ENCODE peak calls at places on chromosomes 12 and 14, in four cellular contexts. One of them, this sample, is unnamed.

GRCh38 chr12:52032431-52032796 is 18.8 kb upstream of the NR4A1 start:
- DNase-seq in AG04449: no peak
- DNase-seq in Caco-2: no peak
- DNase-seq in foreskin fibroblast: peak
- DNase-seq in this sample: peak

GRCh38 chr14:28756896-28757570 is 9.6 kb upstream of the FOXG1 start:
- DNase-seq in AG04449: no peak
- DNase-seq in Caco-2: peak
- DNase-seq in foreskin fibroblast: peak
- DNase-seq in this sample: peak

GRCh38 chr14:35708072-35708471 is 101.0 kb downstream of the RALGAPA1 start:
- DNase-seq in AG04449: peak
- DNase-seq in Caco-2: no peak
- DNase-seq in foreskin fibroblast: no peak
- DNase-seq in this sample: no peak

GRCh38 chr12:94100254-94100653 is 48.1 kb upstream of the PLXNC1 start:
- DNase-seq in AG04449: no peak
- DNase-seq in Caco-2: no peak
- DNase-seq in foreskin fibroblast: no peak
- DNase-seq in this sample: peak

GRCh38 chr12:66679441-66680069 is 679 bp upstream of the GRIP1 start:
- DNase-seq in AG04449: no peak
- DNase-seq in Caco-2: no peak
- DNase-seq in foreskin fibroblast: no peak
- DNase-seq in this sample: no peak

GRCh38 chr14:104794641-104795467 is 694 bp downstream of the AKT1 start:
- DNase-seq in AG04449: no peak
- DNase-seq in Caco-2: peak
- DNase-seq in foreskin fibroblast: no peak
- DNase-seq in this sample: no peak

GRCh38 chr12:114311966-114312365 is 94.0 kb downstream of the TBX5 start:
- DNase-seq in AG04449: no peak
- DNase-seq in Caco-2: no peak
- DNase-seq in foreskin fibroblast: peak
- DNase-seq in this sample: no peak

GRCh38 chr14:74085047-74085637 is 386 bp downstream of the LIN52 start:
- DNase-seq in AG04449: no peak
- DNase-seq in Caco-2: no peak
- DNase-seq in foreskin fibroblast: peak
- DNase-seq in this sample: no peak

GRCh38 chr12:94900496-94900895 is 103.0 kb downstream of the NDUFA12 start:
- DNase-seq in AG04449: no peak
- DNase-seq in Caco-2: no peak
- DNase-seq in foreskin fibroblast: no peak
- DNase-seq in this sample: no peak

GRCh38 chr12:100375023-100375737 is 18.3 kb downstream of the SLC17A8 start:
- DNase-seq in AG04449: no peak
- DNase-seq in Caco-2: no peak
- DNase-seq in foreskin fibroblast: peak
- DNase-seq in this sample: peak

GRCh38 chr12:131902332-131903241 is 8.2 kb downstream of the ULK1 start:
- DNase-seq in AG04449: no peak
- DNase-seq in Caco-2: no peak
- DNase-seq in foreskin fibroblast: no peak
- DNase-seq in this sample: no peak

GRCh38 chr12:130829391-130830245 is 9.4 kb downstream of the STX2 start:
- DNase-seq in AG04449: no peak
- DNase-seq in Caco-2: no peak
- DNase-seq in foreskin fibroblast: no peak
- DNase-seq in this sample: no peak

GRCh38 chr12:76028649-76029277 is 2.8 kb downstream of the PHLDA1 start:
- DNase-seq in AG04449: no peak
- DNase-seq in Caco-2: no peak
- DNase-seq in foreskin fibroblast: no peak
- DNase-seq in this sample: no peak

GRCh38 chr12:71223139-71223538 is 65.3 kb upstream of the TSPAN8 start:
- DNase-seq in AG04449: no peak
- DNase-seq in Caco-2: no peak
- DNase-seq in foreskin fibroblast: peak
- DNase-seq in this sample: no peak

GRCh38 chr12:131381716-131382430 is 329.0 kb upstream of the SFSWAP start:
- DNase-seq in AG04449: no peak
- DNase-seq in Caco-2: no peak
- DNase-seq in foreskin fibroblast: no peak
- DNase-seq in this sample: no peak

GRCh38 chr12:57240069-57240921 is 10.7 kb downstream of the STAC3 start:
- DNase-seq in AG04449: no peak
- DNase-seq in Caco-2: peak
- DNase-seq in foreskin fibroblast: peak
- DNase-seq in this sample: no peak

GRCh38 chr12:120639771-120640721 is at the start of gene CABP1:
- DNase-seq in AG04449: no peak
- DNase-seq in Caco-2: peak
- DNase-seq in foreskin fibroblast: no peak
- DNase-seq in this sample: no peak

GRCh38 chr12:76919388-76920181 is 40.8 kb upstream of the CSRP2 start:
- DNase-seq in AG04449: no peak
- DNase-seq in Caco-2: no peak
- DNase-seq in foreskin fibroblast: no peak
- DNase-seq in this sample: no peak

DNA sequence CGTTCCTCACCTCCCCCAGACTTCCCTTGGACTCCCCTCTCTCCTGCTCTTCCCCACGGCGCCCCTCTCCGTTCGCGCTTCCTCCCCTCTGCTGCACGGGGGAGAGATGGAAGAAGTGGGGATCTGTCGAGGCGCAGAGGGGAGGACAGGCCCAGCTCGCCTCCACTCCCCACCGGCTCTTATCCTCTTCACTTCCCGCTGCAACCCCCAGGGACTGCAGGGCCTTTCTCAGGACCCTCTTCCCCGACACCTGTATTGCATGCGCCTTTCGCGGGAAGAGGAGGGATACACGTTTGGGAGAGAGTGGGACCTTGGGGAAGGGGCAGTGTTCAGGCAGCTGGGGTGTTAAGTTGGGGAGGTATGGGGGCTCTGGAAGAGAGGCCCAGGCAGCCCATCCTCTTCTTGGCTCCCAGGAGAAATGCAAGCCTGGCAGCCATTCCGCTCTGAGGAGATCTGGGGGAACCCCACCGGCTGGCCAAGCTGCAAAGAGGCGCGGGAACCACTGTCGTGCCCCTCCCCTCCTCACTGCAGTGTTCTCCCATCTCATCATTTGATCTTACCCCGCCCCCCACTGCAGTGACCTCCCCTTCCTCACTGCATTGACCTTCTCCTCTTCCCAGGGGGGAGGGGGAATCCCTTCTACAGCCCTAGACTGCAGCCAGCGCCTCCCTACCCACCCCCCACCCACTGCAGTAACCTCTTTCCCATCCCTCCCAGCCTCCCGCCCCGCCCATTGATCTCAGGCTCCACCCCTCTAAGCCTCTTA is 826 bp downstream of the ENO2 start:
- DNase-seq in AG04449: no peak
- DNase-seq in Caco-2: no peak
- DNase-seq in foreskin fibroblast: no peak
- DNase-seq in this sample: no peak
- TF ChIP-seq CTCF in AG04449: no peak
- TF ChIP-seq CTCF in Caco-2: no peak
- TF ChIP-seq CTCF in foreskin fibroblast: no peak
- TF ChIP-seq CTCF in this sample: no peak

DNA sequence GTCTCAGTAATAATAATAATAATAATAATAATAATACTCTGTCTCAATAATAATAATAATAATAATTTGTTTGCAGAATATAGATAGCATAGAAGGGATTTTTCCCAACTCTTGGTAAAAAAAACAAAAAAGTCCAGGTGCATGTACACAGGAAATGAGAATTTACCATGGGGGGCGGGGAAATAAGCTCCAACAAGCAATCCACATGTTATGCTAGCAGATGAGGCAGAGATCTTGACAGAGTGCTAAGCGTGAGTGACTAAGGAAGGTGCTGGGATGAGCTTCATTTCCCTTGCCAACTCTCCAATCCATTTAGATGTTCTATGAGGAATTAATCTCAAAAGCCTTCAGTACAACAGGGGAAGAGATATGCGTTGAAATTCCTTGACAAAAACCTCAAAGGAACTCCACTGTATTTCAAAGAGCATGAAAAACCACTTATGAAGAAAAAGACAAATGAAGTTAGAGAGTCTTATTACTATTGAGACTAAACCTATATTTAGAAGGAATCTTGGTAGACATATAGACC is 44.9 kb upstream of the GTF2A1 start:
- DNase-seq in AG04449: no peak
- DNase-seq in Caco-2: no peak
- DNase-seq in foreskin fibroblast: no peak
- DNase-seq in this sample: no peak
- H3K4me3 ChIP-seq in AG04449: no peak
- H3K4me3 ChIP-seq in Caco-2: no peak
- H3K4me3 ChIP-seq in foreskin fibroblast: no peak
- H3K4me3 ChIP-seq in this sample: no peak

GRCh38 chr14:100854435-100854834 is 28.5 kb downstream of the MEG3 start:
- DNase-seq in AG04449: no peak
- DNase-seq in Caco-2: no peak
- DNase-seq in foreskin fibroblast: no peak
- DNase-seq in this sample: no peak
- TF ChIP-seq CTCF in AG04449: no peak
- TF ChIP-seq CTCF in Caco-2: no peak
- TF ChIP-seq CTCF in foreskin fibroblast: no peak
- TF ChIP-seq CTCF in this sample: no peak

DNA sequence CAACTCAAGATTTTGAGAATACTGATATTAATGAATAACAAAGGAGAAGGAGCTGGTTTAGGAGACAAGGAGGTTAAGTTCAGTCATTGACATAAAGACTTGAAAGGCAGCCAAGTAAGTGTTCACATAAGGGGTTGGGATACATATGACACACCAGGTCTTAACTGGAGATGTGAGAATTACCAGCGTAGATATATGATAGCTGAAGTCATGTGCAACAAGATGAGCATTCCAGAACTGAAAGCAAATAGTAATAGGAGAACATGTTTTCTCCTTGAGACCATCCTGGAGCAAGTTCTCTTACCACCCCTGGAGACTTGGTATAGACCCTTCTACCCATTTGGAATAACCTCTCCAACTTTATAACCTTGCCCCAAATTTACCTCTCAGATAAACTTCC is 43.3 kb upstream of the NPFF start:
- DNase-seq in AG04449: no peak
- DNase-seq in Caco-2: no peak
- DNase-seq in foreskin fibroblast: no peak
- DNase-seq in this sample: no peak
- H3K4me3 ChIP-seq in AG04449: no peak
- H3K4me3 ChIP-seq in Caco-2: no peak
- H3K4me3 ChIP-seq in foreskin fibroblast: no peak
- H3K4me3 ChIP-seq in this sample: no peak

This sample was measured in astrocyte of the cerebellum.